ENCODE peak calls at places on chromosome 6, in five cellular contexts. O is IMR-90; H is GM23248; X is naive thymus-derived CD4-positive, alpha-beta T cell; K is GM23338. I is an unnamed sample. For H3K36me3, the result is how much of the 10 kb centered on the place peaks cover.

GRCh38 chr6:42443312-42444075 is 8.2 kb downstream of the TRERF1 start:
- DNase-seq in O (no peak), H (peak), K (no peak), X (no peak), I (no peak)

GRCh38 chr6:154093231-154094044 is 54.4 kb downstream of the OPRM1 start:
- DNase-seq in O (no peak), H (no peak), K (no peak), X (no peak), I (no peak)

GRCh38 chr6:74585779-74586178 is 620.1 kb downstream of the COL12A1 start:
- DNase-seq in X (no peak), K (no peak), O (peak), H (peak), I (no peak)

GRCh38 chr6:15406452-15406851 is 160.6 kb downstream of the JARID2 start:
- DNase-seq in H (no peak), O (no peak), K (no peak), X (no peak), I (no peak)

GRCh38 chr6:143141442-143141841 is 80.8 kb downstream of the AIG1 start:
- DNase-seq in K (no peak), O (no peak), H (peak), X (no peak), I (no peak)

GRCh38 chr6:45438156-45438555 is 60.4 kb upstream of the SUPT3H start:
- DNase-seq in X (no peak), H (peak), O (no peak), K (no peak), I (no peak)

GRCh38 chr6:170129691-170130171 is 161.1 kb downstream of the DLL1 start:
- DNase-seq in H (peak), K (no peak), O (no peak), X (no peak), I (no peak)

GRCh38 chr6:169328112-169328801 is 74.6 kb upstream of the THBS2 start:
- DNase-seq in H (peak), O (peak), K (no peak), X (no peak), I (no peak)

GRCh38 chr6:116895935-116896334 is 18.9 kb downstream of the RFX6 start:
- DNase-seq in X (no peak), O (no peak), K (no peak), H (no peak), I (no peak)

GRCh38 chr6:53361549-53362031 is 12.8 kb upstream of the ELOVL5 start:
- DNase-seq in X (peak), H (peak), O (peak), K (no peak), I (no peak)

GRCh38 chr6:42045538-42046460 is 4.5 kb upstream of the TAF8 start:
- DNase-seq in H (peak), K (peak), O (peak), X (peak), I (no peak)

GRCh38 chr6:14705841-14706377 is 540.0 kb upstream of the JARID2 start:
- DNase-seq in X (no peak), H (peak), O (no peak), K (no peak), I (no peak)

GRCh38 chr6:137708481-137708880 is 158.6 kb upstream of the TNFAIP3 start:
- DNase-seq in X (no peak), K (no peak), H (no peak), O (no peak), I (no peak)

GRCh38 chr6:53250761-53251672 is 97.7 kb downstream of the ELOVL5 start:
- DNase-seq in O (peak), H (peak), K (no peak), X (no peak), I (no peak)

GRCh38 chr6:160667854-160668481 is 3.9 kb upstream of the LPA start:
- DNase-seq in K (peak), H (no peak), O (no peak), X (peak), I (peak)

GRCh38 chr6:170289108-170289931 is 1.6 kb downstream of the DLL1 start:
- DNase-seq in H (peak), K (peak), X (peak), O (no peak), I (no peak)

GRCh38 chr6:26475823-26476729 is 18.3 kb downstream of the BTN2A1 start:
- DNase-seq in H (peak), X (no peak), O (peak), K (peak), I (no peak)
- H3K27ac ChIP-seq in H (peak), X (peak), O (peak), K (no peak), I (no peak)

DNA sequence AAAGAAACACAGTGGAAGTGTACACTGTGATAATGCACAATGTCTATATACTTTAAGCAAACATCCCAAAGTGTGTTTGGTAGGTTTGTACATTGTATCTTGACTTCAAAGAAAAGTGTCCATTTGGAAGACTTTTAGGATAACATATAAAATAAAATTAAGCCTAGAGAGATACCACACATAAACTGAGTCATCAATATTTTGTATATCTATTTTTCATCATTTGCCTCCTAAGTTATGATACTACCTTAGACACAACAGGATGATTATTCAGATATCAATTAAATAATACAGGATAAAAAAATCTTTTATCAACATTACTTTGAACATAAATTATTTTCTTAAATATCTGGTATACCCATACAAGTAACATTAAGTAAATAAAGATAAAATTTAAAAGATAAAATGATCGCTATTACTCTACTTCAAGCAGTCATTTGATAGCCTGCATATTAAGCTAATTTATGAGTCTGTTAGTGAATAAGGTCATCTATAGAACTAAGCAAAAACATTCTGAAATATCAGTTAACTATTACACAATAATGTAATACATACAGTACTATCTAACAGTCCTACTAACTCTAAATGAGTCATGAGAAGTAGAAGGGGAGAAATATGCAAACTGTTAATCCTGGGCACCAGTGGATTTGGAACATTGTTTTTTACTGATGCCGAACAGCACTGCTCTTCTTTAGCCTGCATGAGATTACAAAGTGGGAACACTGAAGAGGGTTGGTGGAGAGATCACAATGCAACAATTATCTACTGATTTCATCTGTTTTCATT is 158.4 kb upstream of the SIM1 start:
- DNase-seq in K (no peak), O (peak), H (peak), X (no peak), I (no peak)
- H3K36me3 ChIP-seq in K (under half), O (under half), H (under half), X (under half), I (under half)

GRCh38 chr6:2448826-2449571 is 203.6 kb upstream of the GMDS start:
- DNase-seq in O (peak), K (peak), X (no peak), H (peak), I (peak)
- H3K4me3 ChIP-seq in O (peak), K (peak), X (no peak), H (peak), I (no peak)

GRCh38 chr6:39465539-39465938 is 143.0 kb upstream of the KCNK16 start:
- DNase-seq in H (no peak), X (no peak), K (no peak), O (no peak), I (no peak)
- H3K27ac ChIP-seq in H (no peak), X (no peak), K (no peak), O (no peak), I (no peak)